ENCODE peak calls at places on chromosome 21, in ten cellular contexts. U, Z, W, G, K, F, N, D, J and I are unnamed samples.
A peak's percentile ranks its signal among the peaks of the same experiment; 100 is the strongest.

GRCh38 chr21:29297483-29298347 is 1.0 kb upstream of the BACH1 start:
- DNase-seq in Z (no peak), G (no peak), F (no peak), U (no peak), W (no peak), N (no peak), D (no peak), K (peak; percentile 21), J (no peak), I (no peak)

GRCh38 chr21:38775733-38776132 is 30.0 kb upstream of the ETS2 start:
- DNase-seq in J (no peak), Z (no peak), G (no peak), K (no peak), N (no peak), D (no peak), U (no peak), F (no peak), W (no peak), I (no peak)

GRCh38 chr21:40176732-40177131 is 309.5 kb downstream of the PCP4 start:
- DNase-seq in W (no peak), U (no peak), F (no peak), G (peak; percentile 85), J (no peak), N (no peak), K (no peak), Z (no peak), D (no peak), I (no peak)

GRCh38 chr21:15850645-15851044 is 120.9 kb downstream of the USP25 start:
- DNase-seq in G (no peak), N (no peak), F (no peak), W (no peak), U (no peak), D (peak; percentile 69), Z (peak; percentile 50), K (no peak), J (no peak), I (no peak)

GRCh38 chr21:40158356-40158755 is 291.1 kb downstream of the PCP4 start:
- DNase-seq in W (no peak), U (no peak), Z (no peak), G (no peak), F (no peak), K (no peak), N (no peak), J (no peak), D (no peak), I (no peak)

GRCh38 chr21:40717008-40717407 is 129.9 kb downstream of the DSCAM start:
- DNase-seq in Z (no peak), U (no peak), G (no peak), N (no peak), J (no peak), W (no peak), D (no peak), K (no peak), F (no peak), I (no peak)

GRCh38 chr21:15468368-15468767 is 261.4 kb upstream of the USP25 start:
- DNase-seq in F (no peak), J (no peak), D (no peak), Z (no peak), N (no peak), W (no peak), K (no peak), G (no peak), U (no peak), I (no peak)

GRCh38 chr21:45726438-45726837 is 82.9 kb downstream of the PCBP3 start:
- DNase-seq in F (no peak), U (no peak), G (no peak), K (no peak), J (no peak), D (no peak), Z (no peak), N (no peak), W (no peak), I (peak; percentile 39)

GRCh38 chr21:26506951-26507350 is 66.1 kb downstream of the CYYR1 start:
- DNase-seq in N (no peak), D (peak; percentile 50), K (no peak), F (no peak), U (no peak), J (no peak), G (no peak), W (no peak), Z (peak; percentile 72), I (no peak)

GRCh38 chr21:46634966-46635323 is 529 bp upstream of the PRMT2 start:
- DNase-seq in J (peak; percentile 83), G (peak; percentile 67), U (peak; percentile 80), W (no peak), N (peak; percentile 44), K (no peak), F (peak; percentile 26), Z (peak; percentile 90), D (peak; percentile 91), I (peak; percentile 78)

GRCh38 chr21:41958886-41959563 is 5.2 kb upstream of the C2CD2 start:
- DNase-seq in J (no peak), F (no peak), Z (peak; percentile 8), N (no peak), K (no peak), G (no peak), D (no peak), W (no peak), U (no peak), I (no peak)

GRCh38 chr21:37220981-37221664 is 46.0 kb downstream of the VPS26C start:
- DNase-seq in D (peak; percentile 85), Z (peak; percentile 90), J (peak; percentile 98), F (peak; percentile 86), U (peak; percentile 97), N (peak; percentile 41), G (peak; percentile 95), K (peak; percentile 95), W (peak; percentile 95), I (peak; percentile 99)

GRCh38 chr21:37214952-37215351 is 52.2 kb downstream of the VPS26C start:
- DNase-seq in U (peak; percentile 26), F (no peak), J (no peak), N (no peak), G (no peak), D (no peak), Z (no peak), K (no peak), W (no peak), I (no peak)

GRCh38 chr21:37220433-37220980 is 46.6 kb downstream of the VPS26C start:
- DNase-seq in W (no peak), J (no peak), G (peak; percentile 12), K (peak; percentile 23), F (peak; percentile 25), U (no peak), N (no peak), Z (peak; percentile 47), D (peak; percentile 61), I (no peak)

GRCh38 chr21:37223804-37224345 is 43.3 kb downstream of the VPS26C start:
- DNase-seq in N (no peak), K (no peak), W (no peak), J (no peak), G (no peak), Z (no peak), D (no peak), U (peak; percentile 38), F (no peak), I (no peak)

GRCh38 chr21:37219766-37220432 is 47.2 kb downstream of the VPS26C start:
- DNase-seq in K (no peak), J (no peak), F (no peak), D (peak; percentile 6), Z (no peak), G (no peak), W (no peak), N (no peak), U (no peak), I (no peak)
- H3K4me3 ChIP-seq in K (peak overlapping the region; percentile 62), J (peak overlapping the region; percentile 77), F (peak overlapping the region; percentile 92), D (peak overlapping the region; percentile 71), Z (peak overlapping the region; percentile 72), G (peak overlapping the region; percentile 67), W (peak overlapping the region; percentile 63), N (peak overlapping the region; percentile 59), U (peak overlapping the region; percentile 51), I (peak overlapping the region; percentile 64)

DNA sequence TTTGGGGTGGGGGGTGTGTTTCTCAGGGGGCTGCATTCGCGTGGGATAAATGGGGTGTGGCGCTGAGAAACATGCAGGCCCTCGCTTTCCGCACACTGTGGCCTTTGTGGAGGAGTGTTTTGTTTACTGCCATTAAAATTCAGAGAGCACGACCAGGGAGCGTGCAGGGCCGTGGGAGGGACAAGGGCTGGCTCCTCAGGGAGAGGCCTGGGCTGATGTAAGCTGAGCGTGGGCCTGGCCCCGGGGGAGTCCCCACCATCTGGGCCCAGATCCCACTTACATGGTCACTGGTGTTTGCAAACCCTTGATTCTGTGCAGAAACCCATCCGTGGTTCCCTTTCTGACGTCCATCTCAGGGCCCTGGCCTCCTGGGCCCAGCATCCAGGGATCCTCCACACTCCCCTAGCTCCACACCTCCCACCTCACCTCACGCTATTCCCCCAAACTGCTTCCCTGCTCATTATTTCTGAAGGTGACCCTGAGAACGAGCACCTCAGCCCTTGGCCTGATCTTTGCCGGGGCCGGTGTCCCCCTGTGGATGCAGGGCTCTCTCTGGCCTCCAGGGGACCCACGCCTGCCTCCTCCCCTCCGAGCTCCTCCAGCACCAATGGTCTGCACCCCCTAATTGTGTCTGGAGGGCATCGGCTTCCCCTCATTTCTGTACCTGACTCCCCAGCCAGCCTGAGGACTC is 92.5 kb upstream of the SIM2 start:
- DNase-seq in J (no peak), U (no peak), N (no peak), Z (no peak), K (no peak), F (no peak), D (no peak), G (peak; percentile 5), W (no peak), I (no peak)
- TF ChIP-seq CTCF in J (no peak), U (no peak), N (no peak), Z (no peak), K (no peak), F (no peak), D (no peak), G (no peak), W (no peak), I (no peak)

DNA sequence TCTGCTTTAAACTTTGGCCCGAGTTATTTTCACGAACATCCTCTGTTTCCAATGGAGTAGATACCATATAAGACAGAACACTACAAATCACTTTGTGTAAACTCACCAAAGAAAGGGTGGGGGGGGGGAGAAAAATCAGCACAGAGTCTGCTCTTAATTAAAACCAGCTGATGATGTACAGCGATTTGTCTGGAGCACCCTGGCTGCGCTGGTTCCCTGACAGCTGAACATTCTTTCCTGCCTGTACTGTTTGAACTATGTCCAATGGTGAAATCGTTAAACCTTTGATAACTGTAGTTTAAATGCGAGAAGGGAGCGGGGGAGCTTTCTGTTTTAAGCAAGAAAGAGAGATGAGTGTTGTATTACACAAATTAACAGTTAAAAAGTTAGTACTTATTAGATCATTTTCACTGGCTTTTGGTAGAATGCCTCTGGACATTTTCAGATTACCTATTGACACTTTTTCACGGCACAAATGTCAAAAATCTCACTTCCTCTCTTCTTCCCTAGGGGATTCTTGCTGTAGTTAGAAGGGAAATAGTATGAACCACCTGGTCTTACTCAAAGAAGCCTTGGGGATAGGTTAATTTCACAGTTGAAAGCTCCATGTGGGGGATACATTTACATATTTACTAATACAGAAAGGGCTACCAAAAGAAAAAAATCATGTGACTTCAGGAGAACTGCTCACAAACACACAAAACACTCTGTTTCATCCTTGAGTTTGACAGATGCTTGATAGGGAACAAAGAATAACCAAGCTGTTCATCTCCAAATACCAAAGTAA is 140.2 kb upstream of the RUNX1 start:
- DNase-seq in N (peak; percentile 59), W (no peak), U (no peak), J (no peak), F (no peak), G (no peak), K (no peak), D (peak; percentile 96), Z (peak; percentile 95), I (no peak)
- H3K4me3 ChIP-seq in N (no peak overlapping the region), W (no peak overlapping the region), U (no peak overlapping the region), J (no peak overlapping the region), F (no peak overlapping the region), G (no peak overlapping the region), K (no peak overlapping the region), D (no peak overlapping the region), Z (peak overlapping the region; percentile 15), I (no peak overlapping the region)

GRCh38 chr21:44301961-44302406 is 2.1 kb downstream of the PFKL start:
- DNase-seq in Z (no peak), W (no peak), K (peak; percentile 43), N (no peak), G (no peak), U (no peak), D (no peak), J (peak; percentile 59), F (no peak), I (no peak)
- TF ChIP-seq CTCF in Z (no peak), W (no peak), K (peak; percentile 58), N (no peak), G (peak; percentile 7), U (no peak), D (no peak), J (no peak), F (no peak), I (no peak)